ENCODE peak calls at places on chromosomes 12 and 14, in eight cellular contexts. G, L, H, A, Z, V, K and I are unnamed samples.
A peak's percentile ranks its signal among the peaks of the same experiment; 100 is the strongest.

GRCh38 chr14:99122521-99123125 is 149.4 kb downstream of the BCL11B start:
- DNase-seq in G (peak; percentile 54), L (no peak), H (no peak), A (no peak), Z (no peak), V (no peak), K (peak; percentile 35), I (no peak)

GRCh38 chr12:6458281-6459003 is 6.6 kb downstream of the TAPBPL start:
- DNase-seq in G (no peak), L (no peak), H (no peak), A (no peak), Z (no peak), V (no peak), K (no peak), I (no peak)

GRCh38 chr14:79483472-79483871 is 727.8 kb downstream of the DIO2 start:
- DNase-seq in G (no peak), L (peak; percentile 88), H (no peak), A (peak; percentile 51), Z (peak; percentile 74), V (no peak), K (no peak), I (peak; percentile 26)

GRCh38 chr12:106445981-106446380 is 88.4 kb downstream of the POLR3B start:
- DNase-seq in G (no peak), L (no peak), H (peak; percentile 4), A (no peak), Z (no peak), V (no peak), K (no peak), I (no peak)

GRCh38 chr12:124930576-124930975 is 16.1 kb upstream of the UBC start:
- DNase-seq in G (no peak), L (no peak), H (no peak), A (no peak), Z (no peak), V (no peak), K (no peak), I (no peak)

GRCh38 chr12:6836851-6837250 is 3.9 kb upstream of the GNB3 start:
- DNase-seq in G (no peak), L (no peak), H (no peak), A (no peak), Z (no peak), V (peak; percentile 66), K (no peak), I (no peak)

GRCh38 chr14:70004791-70005190 is 125.6 kb downstream of the SMOC1 start:
- DNase-seq in G (no peak), L (no peak), H (no peak), A (no peak), Z (peak; percentile 35), V (no peak), K (no peak), I (no peak)

GRCh38 chr14:102408729-102409128 is 46.0 kb downstream of the TECPR2 start:
- DNase-seq in G (no peak), L (no peak), H (no peak), A (no peak), Z (no peak), V (peak; percentile 27), K (no peak), I (no peak)

GRCh38 chr14:34044666-34045306 is 93.9 kb upstream of the EGLN3 start:
- DNase-seq in G (no peak), L (no peak), H (no peak), A (no peak), Z (no peak), V (no peak), K (no peak), I (no peak)

GRCh38 chr14:106652494-106652893 is 1126.1 kb downstream of the TMEM121 start:
- DNase-seq in G (no peak), L (no peak), H (no peak), A (no peak), Z (no peak), V (no peak), K (no peak), I (no peak)

GRCh38 chr14:54570651-54571415 is 3.9 kb downstream of the SAMD4A start:
- DNase-seq in G (no peak), L (peak; percentile 46), H (no peak), A (peak; percentile 92), Z (peak; percentile 79), V (no peak), K (no peak), I (peak; percentile 74)

GRCh38 chr12:45284096-45284901 is 68.4 kb downstream of the ANO6 start:
- DNase-seq in G (peak; percentile 23), L (peak; percentile 85), H (no peak), A (peak; percentile 50), Z (peak; percentile 73), V (no peak), K (peak; percentile 77), I (peak; percentile 61)

GRCh38 chr14:69471916-69472315 is 12.6 kb upstream of the PLEKHD1 start:
- DNase-seq in G (no peak), L (no peak), H (no peak), A (no peak), Z (no peak), V (no peak), K (no peak), I (no peak)

GRCh38 chr14:88228519-88229236 is 94.4 kb downstream of the KCNK10 start:
- DNase-seq in G (no peak), L (no peak), H (no peak), A (no peak), Z (no peak), V (no peak), K (no peak), I (no peak)

DNA sequence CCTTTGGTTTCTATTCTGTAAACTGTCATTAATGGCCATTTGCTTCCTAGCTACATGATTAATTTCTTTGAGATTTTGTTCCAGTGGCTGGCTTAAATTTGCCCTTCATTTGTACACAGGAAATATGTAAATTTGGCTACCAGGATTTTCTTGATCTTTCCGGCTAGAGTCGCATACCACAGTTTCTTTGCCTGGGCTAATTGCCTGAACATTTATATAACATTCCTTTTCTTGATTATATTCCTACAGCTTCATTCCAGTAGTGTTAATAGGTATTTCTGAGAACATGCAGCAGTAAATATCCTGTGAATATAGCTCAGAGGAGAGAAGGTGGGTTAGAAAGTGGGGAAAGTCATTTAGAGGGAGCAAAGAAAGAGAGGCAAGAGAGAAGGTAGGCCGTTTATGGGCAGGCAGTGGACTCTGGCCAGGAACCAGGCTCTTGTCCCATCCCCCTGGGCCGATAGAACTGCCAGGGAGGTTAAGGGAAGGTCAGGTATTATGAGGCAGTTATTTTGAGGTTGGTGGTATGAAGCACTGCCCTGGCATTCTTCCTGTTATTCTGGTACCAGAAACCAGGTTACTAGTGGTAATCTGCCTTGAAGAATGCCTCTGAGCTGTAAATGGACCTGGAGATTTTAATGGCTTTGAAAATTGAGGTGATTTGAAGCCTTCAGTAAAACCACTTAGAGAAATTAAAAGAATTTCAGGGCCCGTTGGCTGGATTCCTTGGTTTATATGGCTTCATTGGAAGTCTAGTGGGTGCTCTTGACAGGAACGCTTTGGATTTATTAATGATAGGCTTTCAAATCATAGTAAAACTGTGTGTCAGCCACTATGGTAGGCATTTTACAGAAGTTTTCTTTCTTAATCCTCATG is 4.4 kb downstream of the RNF10 start:
- DNase-seq in G (no peak), L (peak; percentile 38), H (no peak), A (peak; percentile 47), Z (peak; percentile 79), V (no peak), K (no peak), I (no peak)
- H3K4me3 ChIP-seq in G (no peak overlapping the region), L (no peak overlapping the region), H (no peak overlapping the region), A (peak overlapping the region; percentile 91), Z (no peak overlapping the region), V (peak overlapping the region; percentile 94), K (peak overlapping the region; percentile 10), I (peak overlapping the region; percentile 10)

GRCh38 chr12:111312016-111312415 is 56.9 kb downstream of the PHETA1 start:
- DNase-seq in G (no peak), L (no peak), H (no peak), A (no peak), Z (no peak), V (no peak), K (no peak), I (no peak)

GRCh38 chr12:111314949-111315539 is 53.9 kb downstream of the PHETA1 start:
- DNase-seq in G (no peak), L (no peak), H (no peak), A (no peak), Z (no peak), V (no peak), K (no peak), I (no peak)

GRCh38 chr12:111312708-111313107 is 56.2 kb downstream of the PHETA1 start:
- DNase-seq in G (no peak), L (no peak), H (no peak), A (no peak), Z (no peak), V (no peak), K (no peak), I (no peak)

GRCh38 chr12:111311011-111311410 is 57.9 kb downstream of the PHETA1 start:
- DNase-seq in G (no peak), L (no peak), H (no peak), A (no peak), Z (no peak), V (no peak), K (no peak), I (no peak)

DNA sequence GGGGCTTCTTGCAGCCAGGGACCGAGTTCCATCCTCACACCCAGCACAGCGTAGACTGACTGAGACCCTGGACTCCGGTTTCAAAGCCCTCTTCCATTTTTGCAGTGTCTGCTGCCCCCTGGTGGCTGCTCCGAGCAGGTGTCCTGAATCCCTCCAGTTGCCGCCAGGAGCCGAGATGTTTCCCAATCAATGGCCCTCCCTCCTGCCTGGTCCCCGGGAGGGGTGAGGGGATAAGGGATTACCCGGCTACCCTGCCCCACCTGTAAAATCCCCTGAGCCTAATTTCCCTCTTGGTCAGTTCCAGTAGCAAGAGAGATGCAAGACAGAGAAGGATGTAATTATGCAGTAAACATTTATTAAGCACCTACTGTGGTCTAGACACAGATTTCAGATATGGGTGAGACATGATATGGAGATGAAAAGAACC is 55.0 kb downstream of the PHETA1 start:
- DNase-seq in G (peak; percentile 96), L (peak; percentile 40), H (peak; percentile 81), A (peak; percentile 73), Z (peak; percentile 52), V (peak; percentile 82), K (peak; percentile 93), I (peak; percentile 23)
- H3K4me3 ChIP-seq in G (no peak overlapping the region), L (no peak overlapping the region), H (no peak overlapping the region), A (no peak overlapping the region), Z (no peak overlapping the region), V (no peak overlapping the region), K (no peak overlapping the region), I (no peak overlapping the region)

GRCh38 chr14:28756896-28757570 is 9.6 kb upstream of the FOXG1 start:
- DNase-seq in G (peak; percentile 68), L (peak; percentile 14), H (no peak), A (peak; percentile 70), Z (peak; percentile 71), V (no peak), K (peak; percentile 81), I (no peak)
- H3K4me3 ChIP-seq in G (no peak overlapping the region), L (no peak overlapping the region), H (peak overlapping the region; percentile 5), A (no peak overlapping the region), Z (no peak overlapping the region), V (no peak overlapping the region), K (peak overlapping the region; percentile 61), I (no peak overlapping the region)

DNA sequence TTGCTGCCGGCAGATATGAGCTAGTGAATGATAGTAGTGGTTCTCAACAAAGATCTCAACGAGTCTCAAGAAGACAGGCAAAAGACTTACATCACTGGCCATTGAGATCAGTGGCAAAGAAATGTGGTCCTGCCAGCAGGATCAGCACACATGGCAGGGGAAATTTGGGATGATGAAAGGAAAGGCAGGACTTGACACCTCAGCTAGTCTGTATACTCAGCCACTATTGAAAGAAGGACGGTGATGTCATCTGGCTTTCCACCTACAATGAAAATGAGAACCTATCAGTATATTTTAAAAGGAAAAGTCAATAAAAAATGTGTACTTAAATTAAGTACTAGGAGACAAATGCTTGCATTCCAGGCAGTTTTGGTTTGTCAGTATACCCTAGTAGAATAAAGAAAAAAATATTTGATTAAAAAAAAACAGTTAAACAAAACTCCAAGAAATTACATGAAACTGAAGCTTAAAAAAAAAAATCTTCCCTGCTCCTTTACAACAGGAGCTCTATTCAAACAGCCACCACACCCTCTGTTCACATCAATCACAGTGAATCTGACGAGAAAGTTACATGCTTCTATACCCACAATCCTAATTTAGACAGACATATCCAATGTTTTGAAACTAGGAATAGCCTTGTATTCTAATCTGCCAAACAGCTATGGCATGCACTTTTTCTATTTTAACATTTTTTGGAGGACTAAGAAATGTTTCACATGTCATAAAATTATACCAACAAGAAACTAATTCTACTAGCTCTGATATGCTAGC is 34.9 kb downstream of the RAD9B start:
- DNase-seq in G (no peak), L (no peak), H (no peak), A (no peak), Z (no peak), V (no peak), K (no peak), I (no peak)
- H3K4me3 ChIP-seq in G (no peak overlapping the region), L (no peak overlapping the region), H (no peak overlapping the region), A (no peak overlapping the region), Z (no peak overlapping the region), V (peak overlapping the region; percentile 3), K (no peak overlapping the region), I (no peak overlapping the region)